ENCODE peak calls at places on chromosomes 5 and 9, in ten cellular contexts. B, F, H, G, N, U, L, T, C and S are unnamed samples.

GRCh38 chr5:8676731-8677130 is 807.8 kb downstream of the MTRR start:
- DNase-seq in N (no peak), T (no peak), B (no peak), F (no peak), G (peak; percentile 12), C (peak; percentile 64), U (no peak), L (no peak), H (no peak), S (no peak)

GRCh38 chr9:93824386-93825294 is 130.5 kb downstream of the BARX1 start:
- DNase-seq in L (no peak), G (no peak), H (no peak), T (no peak), B (no peak), N (no peak), U (no peak), C (no peak), F (no peak), S (peak; percentile 38)

GRCh38 chr5:1312993-1313833 is 18.3 kb upstream of the TERT start:
- DNase-seq in T (no peak), C (no peak), F (no peak), U (no peak), B (peak; percentile 65), N (no peak), L (no peak), G (no peak), H (peak; percentile 97), S (peak; percentile 31)

GRCh38 chr9:106334081-106334480 is 528.9 kb upstream of the ZNF462 start:
- DNase-seq in C (no peak), H (no peak), U (no peak), L (no peak), B (no peak), T (no peak), G (no peak), F (no peak), N (no peak), S (no peak)

GRCh38 chr5:7663808-7664207 is 187.1 kb downstream of the CFAP90 start:
- DNase-seq in N (no peak), C (no peak), G (no peak), F (no peak), H (no peak), L (no peak), T (no peak), U (no peak), B (no peak), S (no peak)

GRCh38 chr9:89920901-89921300 is 316.1 kb downstream of the GADD45G start:
- DNase-seq in C (no peak), H (no peak), F (no peak), G (no peak), L (no peak), B (no peak), N (no peak), T (no peak), U (no peak), S (no peak)

GRCh38 chr5:1793301-1793740 is 6.3 kb downstream of the MRPL36 start:
- DNase-seq in F (no peak), T (no peak), L (no peak), N (no peak), U (no peak), B (no peak), G (peak; percentile 63), H (peak; percentile 23), C (peak; percentile 21), S (no peak)

GRCh38 chr5:75037106-75037505 is 15.3 kb downstream of the GCNT4 start:
- DNase-seq in L (no peak), B (peak; percentile 100), T (no peak), U (peak; percentile 46), G (peak; percentile 83), H (no peak), N (no peak), C (peak; percentile 61), F (no peak), S (no peak)

GRCh38 chr5:143842920-143843319 is 31.0 kb downstream of the HMHB1 start:
- DNase-seq in B (no peak), L (no peak), T (no peak), H (no peak), G (peak; percentile 38), C (no peak), F (no peak), U (no peak), N (no peak), S (no peak)

GRCh38 chr5:146213210-146213838 is 9.9 kb downstream of the RBM27 start:
- DNase-seq in U (no peak), C (peak; percentile 42), L (no peak), N (no peak), F (no peak), T (no peak), H (peak; percentile 17), B (peak; percentile 39), G (peak; percentile 41), S (no peak)

GRCh38 chr9:77544491-77545000 is 103.6 kb downstream of the GNA14 start:
- DNase-seq in B (no peak), H (no peak), N (no peak), L (no peak), F (no peak), T (no peak), G (peak; percentile 47), C (peak; percentile 20), U (no peak), S (no peak)

GRCh38 chr5:135534609-135535419 is 950 bp downstream of the NEUROG1 start:
- DNase-seq in U (no peak), C (no peak), F (no peak), G (peak; percentile 7), L (no peak), H (no peak), B (peak; percentile 29), T (no peak), N (no peak), S (no peak)

GRCh38 chr9:101736723-101737122 is 1.7 kb downstream of the GRIN3A start:
- DNase-seq in L (peak; percentile 30), H (no peak), C (no peak), T (no peak), N (peak; percentile 20), U (no peak), F (no peak), B (peak; percentile 32), G (peak; percentile 22), S (no peak)

GRCh38 chr5:1636981-1637638 is 113.3 kb upstream of the LPCAT1 start:
- DNase-seq in N (no peak), G (no peak), L (no peak), U (no peak), C (no peak), T (no peak), H (no peak), F (no peak), B (no peak), S (no peak)

GRCh38 chr5:35198096-35198495 is 32.2 kb downstream of the PRLR start:
- DNase-seq in T (no peak), G (peak; percentile 85), B (no peak), F (no peak), U (peak; percentile 33), C (peak; percentile 76), L (no peak), H (no peak), N (peak; percentile 49), S (no peak)

DNA sequence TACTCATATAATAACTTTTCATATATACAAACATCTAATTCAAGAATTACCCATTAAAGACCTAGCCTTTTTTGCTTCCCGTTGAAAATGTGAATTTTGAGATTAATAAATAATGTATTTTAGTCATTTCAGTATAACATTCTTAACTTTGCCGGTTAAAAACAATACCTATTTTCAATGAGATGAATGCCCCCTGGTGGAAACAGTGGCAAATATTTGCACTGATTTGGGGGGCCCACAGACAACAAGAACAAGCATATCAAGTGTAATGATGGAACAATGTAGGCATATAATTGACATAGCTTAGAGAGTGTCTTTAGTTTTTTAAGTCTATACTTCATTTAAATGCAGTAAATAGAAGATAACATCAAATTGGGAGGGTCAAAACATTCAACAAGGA is 111.9 kb downstream of the NTRK2 start:
- DNase-seq in H (peak; percentile 16), T (no peak), U (no peak), G (peak; percentile 2), F (no peak), C (peak; percentile 11), L (no peak), N (no peak), B (peak; percentile 43), S (no peak)
- TF ChIP-seq CTCF in H (peak; percentile 77), T (no peak), U (peak; percentile 36), G (peak; percentile 27), F (peak; percentile 69), C (peak; percentile 36), L (peak; percentile 32), N (peak; percentile 49), B (peak; percentile 39), S (peak; percentile 8)

GRCh38 chr9:114108016-114108833 is 9.1 kb upstream of the KIF12 start:
- DNase-seq in N (peak; percentile 82), B (peak; percentile 82), T (peak; percentile 23), U (no peak), H (peak; percentile 51), F (peak; percentile 48), C (peak; percentile 81), L (peak; percentile 70), G (peak; percentile 69), S (no peak)
- TF ChIP-seq CTCF in N (peak; percentile 98), B (peak; percentile 97), T (peak; percentile 61), U (peak; percentile 100), H (peak; percentile 83), F (peak; percentile 88), C (peak; percentile 99), L (peak; percentile 93), G (peak; percentile 97), S (peak; percentile 79)

GRCh38 chr9:114538241-114538640 is 33.0 kb upstream of the WHRN start:
- DNase-seq in N (no peak), G (no peak), F (no peak), U (no peak), L (no peak), B (peak; percentile 75), C (no peak), T (peak; percentile 5), H (peak; percentile 84), S (no peak)
- TF ChIP-seq CTCF in N (no peak), G (no peak), F (no peak), U (no peak), L (no peak), B (peak; percentile 57), C (no peak), T (peak; percentile 33), H (peak; percentile 84), S (no peak)

GRCh38 chr5:134223406-134224251 is 2.2 kb downstream of the PPP2CA start:
- DNase-seq in H (no peak), C (peak; percentile 32), L (no peak), F (no peak), U (no peak), N (no peak), T (no peak), G (peak; percentile 63), B (peak; percentile 33), S (no peak)

GRCh38 chr5:134225780-134226440 is at the start of gene PPP2CA:
- DNase-seq in G (peak; percentile 98), T (peak; percentile 99), L (peak; percentile 99), H (peak; percentile 96), C (peak; percentile 99), F (peak; percentile 97), N (peak; percentile 98), B (peak; percentile 99), U (peak; percentile 94), S (peak; percentile 99)

GRCh38 chr5:134227259-134227658 is 1.4 kb upstream of the PPP2CA start:
- DNase-seq in N (no peak), B (peak; percentile 80), F (peak; percentile 43), U (no peak), C (no peak), L (peak; percentile 43), H (peak; percentile 30), G (peak; percentile 40), T (no peak), S (no peak)

GRCh38 chr5:134226441-134227192 is 744 bp upstream of the PPP2CA start:
- DNase-seq in G (no peak), T (peak; percentile 70), U (no peak), L (peak; percentile 32), C (peak; percentile 30), F (peak; percentile 67), N (no peak), H (no peak), B (peak; percentile 30), S (no peak)

GRCh38 chr5:134224905-134225779 is 731 bp downstream of the PPP2CA start:
- DNase-seq in H (peak; percentile 80), T (peak; percentile 39), L (peak; percentile 59), F (peak; percentile 62), B (peak; percentile 75), U (no peak), N (peak; percentile 50), G (peak; percentile 92), C (peak; percentile 65), S (peak; percentile 71)
- TF ChIP-seq CTCF in H (peak; percentile 28), T (no peak), L (peak; percentile 52), F (peak; percentile 32), B (peak; percentile 5), U (no peak), N (peak; percentile 24), G (no peak), C (no peak), S (peak; percentile 37)